ENCODE peak calls at places on chromosomes 1 and 21, in ten cellular contexts. Z, V, O, U, I, X, D, R, B and W are unnamed samples.

GRCh38 chr1:151221616-151222015 is 23.3 kb downstream of the PIP5K1A start:
- DNase-seq in Z (no peak), V (no peak), O (no peak), U (no peak), I (no peak), X (no peak), D (no peak), R (no peak), B (no peak), W (no peak)

GRCh38 chr1:25854554-25854953 is 4.7 kb downstream of the AUNIP start:
- DNase-seq in Z (no peak), V (no peak), O (no peak), U (no peak), I (no peak), X (no peak), D (no peak), R (no peak), B (peak), W (no peak)

GRCh38 chr1:175169305-175170018 is 23.1 kb downstream of the KIAA0040 start:
- DNase-seq in Z (peak), V (no peak), O (no peak), U (no peak), I (no peak), X (peak), D (no peak), R (no peak), B (peak), W (no peak)

GRCh38 chr1:9705337-9706098 is 54.0 kb downstream of the PIK3CD start:
- DNase-seq in Z (no peak), V (no peak), O (no peak), U (no peak), I (no peak), X (peak), D (no peak), R (no peak), B (no peak), W (no peak)

GRCh38 chr1:12057382-12057781 is 5.7 kb upstream of the TNFRSF8 start:
- DNase-seq in Z (peak), V (no peak), O (no peak), U (no peak), I (no peak), X (peak), D (no peak), R (no peak), B (no peak), W (no peak)

GRCh38 chr21:17903029-17903806 is 84.1 kb upstream of the C21orf91 start:
- DNase-seq in Z (peak), V (peak), O (no peak), U (no peak), I (no peak), X (peak), D (no peak), R (no peak), B (peak), W (peak)

GRCh38 chr1:216237927-216238550 is 185.2 kb downstream of the USH2A start:
- DNase-seq in Z (no peak), V (no peak), O (no peak), U (no peak), I (no peak), X (no peak), D (no peak), R (no peak), B (no peak), W (no peak)

GRCh38 chr1:41435570-41436178 is 48.8 kb downstream of the EDN2 start:
- DNase-seq in Z (no peak), V (no peak), O (no peak), U (no peak), I (no peak), X (no peak), D (peak), R (no peak), B (no peak), W (no peak)

GRCh38 chr1:74731399-74732052 is 1.3 kb downstream of the CRYZ start:
- DNase-seq in Z (peak), V (no peak), O (no peak), U (no peak), I (no peak), X (peak), D (no peak), R (no peak), B (no peak), W (no peak)

GRCh38 chr1:59123081-59123675 is 173.7 kb upstream of the FGGY start:
- DNase-seq in Z (peak), V (no peak), O (no peak), U (no peak), I (no peak), X (peak), D (no peak), R (no peak), B (no peak), W (no peak)

GRCh38 chr21:38879912-38880577 is 74.3 kb downstream of the ETS2 start:
- DNase-seq in Z (peak), V (peak), O (no peak), U (no peak), I (no peak), X (no peak), D (no peak), R (no peak), B (no peak), W (no peak)

GRCh38 chr1:33080373-33080772 is 580 bp upstream of the AZIN2 start:
- DNase-seq in Z (no peak), V (no peak), O (no peak), U (no peak), I (no peak), X (no peak), D (no peak), R (no peak), B (no peak), W (no peak)

GRCh38 chr1:21331752-21332480 is 41.7 kb upstream of the ECE1 start:
- DNase-seq in Z (no peak), V (peak), O (no peak), U (no peak), I (no peak), X (no peak), D (no peak), R (no peak), B (no peak), W (peak)

GRCh38 chr1:29431138-29431537 is 194.8 kb downstream of the PTPRU start:
- DNase-seq in Z (no peak), V (no peak), O (no peak), U (no peak), I (no peak), X (no peak), D (no peak), R (no peak), B (no peak), W (no peak)

GRCh38 chr1:165068716-165069115 is 287.8 kb downstream of the LMX1A start:
- DNase-seq in Z (peak), V (no peak), O (no peak), U (no peak), I (no peak), X (no peak), D (no peak), R (no peak), B (no peak), W (no peak)

GRCh38 chr1:157682710-157683437 is 17.7 kb downstream of the FCRL3 start:
- DNase-seq in Z (no peak), V (no peak), O (no peak), U (no peak), I (no peak), X (no peak), D (no peak), R (no peak), B (no peak), W (no peak)